ENCODE peak calls at places on chromosomes 13 and 19, in six cellular contexts. D, A, Q, T, G and H are unnamed samples.

GRCh38 chr19:6041991-6042421 is 64.1 kb upstream of the RANBP3 start:
- DNase-seq in D (no peak), A (peak; percentile 53), Q (no peak), T (no peak), G (no peak), H (no peak)

GRCh38 chr13:110248449-110249143 is 58.4 kb downstream of the COL4A1 start:
- DNase-seq in D (no peak), A (no peak), Q (no peak), T (no peak), G (no peak), H (no peak)

GRCh38 chr19:17332677-17333581 is 1.7 kb downstream of the ANO8 start:
- DNase-seq in D (peak; percentile 94), A (peak; percentile 96), Q (peak; percentile 29), T (peak; percentile 47), G (peak; percentile 52), H (peak; percentile 62)

GRCh38 chr13:60369242-60369641 is 27.8 kb upstream of the TDRD3 start:
- DNase-seq in D (peak; percentile 24), A (no peak), Q (peak; percentile 4), T (no peak), G (no peak), H (peak; percentile 7)

GRCh38 chr13:63741029-63741813 is 2325.6 kb upstream of the PCDH20 start:
- DNase-seq in D (no peak), A (no peak), Q (no peak), T (no peak), G (no peak), H (no peak)

GRCh38 chr19:14333101-14333871 is 48.0 kb upstream of the ADGRE5 start:
- DNase-seq in D (peak; percentile 70), A (no peak), Q (no peak), T (peak; percentile 51), G (peak; percentile 20), H (peak; percentile 36)

GRCh38 chr13:44238011-44238421 is 135.6 kb upstream of the SERP2 start:
- DNase-seq in D (no peak), A (no peak), Q (peak; percentile 81), T (peak; percentile 67), G (peak; percentile 81), H (peak; percentile 85)

GRCh38 chr13:21897140-21897539 is 226.3 kb downstream of the FGF9 start:
- DNase-seq in D (no peak), A (no peak), Q (no peak), T (no peak), G (no peak), H (no peak)

GRCh38 chr13:58461217-58461616 is 829.7 kb downstream of the PCDH17 start:
- DNase-seq in D (no peak), A (no peak), Q (no peak), T (peak; percentile 25), G (no peak), H (no peak)

GRCh38 chr13:101211261-101211660 is 205.0 kb downstream of the NALCN start:
- DNase-seq in D (no peak), A (no peak), Q (peak; percentile 58), T (no peak), G (peak; percentile 71), H (peak; percentile 71)

GRCh38 chr13:103236213-103236612 is 170.0 kb upstream of the SLC10A2 start:
- DNase-seq in D (peak; percentile 3), A (no peak), Q (peak; percentile 52), T (no peak), G (peak; percentile 47), H (no peak)

GRCh38 chr19:58581227-58582141 is 8.3 kb upstream of the MZF1 start:
- DNase-seq in D (peak; percentile 96), A (peak; percentile 34), Q (peak; percentile 72), T (peak; percentile 91), G (peak; percentile 90), H (peak; percentile 96)

GRCh38 chr19:38213911-38214625 is 10.0 kb downstream of the DPF1 start:
- DNase-seq in D (peak; percentile 70), A (no peak), Q (peak; percentile 87), T (no peak), G (peak; percentile 29), H (peak; percentile 85)

GRCh38 chr19:35240322-35240721 is 8.5 kb upstream of the LSR start:
- DNase-seq in D (no peak), A (no peak), Q (no peak), T (no peak), G (no peak), H (no peak)

GRCh38 chr19:44608391-44608821 is 5.0 kb upstream of the IGSF23 start:
- DNase-seq in D (no peak), A (no peak), Q (no peak), T (peak; percentile 45), G (peak; percentile 50), H (peak; percentile 55)

GRCh38 chr13:76038920-76039716 is 403.0 kb downstream of the LMO7 start:
- DNase-seq in D (peak; percentile 72), A (no peak), Q (no peak), T (no peak), G (no peak), H (no peak)

GRCh38 chr13:101942535-101943157 is 459.2 kb downstream of the FGF14 start:
- DNase-seq in D (no peak), A (no peak), Q (no peak), T (no peak), G (no peak), H (no peak)

GRCh38 chr13:30978981-30979956 is 46.8 kb downstream of the TEX26 start:
- DNase-seq in D (peak; percentile 95), A (peak; percentile 60), Q (no peak), T (peak; percentile 30), G (no peak), H (peak; percentile 26)

GRCh38 chr13:25214371-25215252 is 42.5 kb upstream of the AMER2 start:
- DNase-seq in D (peak; percentile 50), A (no peak), Q (peak; percentile 16), T (no peak), G (peak; percentile 19), H (peak; percentile 37)

GRCh38 chr13:66972659-66973058 is 257.5 kb downstream of the PCDH9 start:
- DNase-seq in D (no peak), A (no peak), Q (no peak), T (no peak), G (peak; percentile 31), H (no peak)

GRCh38 chr19:45952691-45953505 is 20.8 kb downstream of the NOVA2 start:
- DNase-seq in D (peak; percentile 98), A (no peak), Q (peak; percentile 54), T (peak; percentile 85), G (peak; percentile 51), H (peak; percentile 71)

GRCh38 chr13:50708461-50708860 is 135.0 kb downstream of the DLEU7 start:
- DNase-seq in D (no peak), A (no peak), Q (no peak), T (no peak), G (no peak), H (no peak)

GRCh38 chr19:1411255-1412191 is 4.1 kb downstream of the DAZAP1 start:
- DNase-seq in D (no peak), A (no peak), Q (no peak), T (no peak), G (peak; percentile 66), H (peak; percentile 88)

GRCh38 chr19:1412995-1413889 is 5.9 kb downstream of the DAZAP1 start:
- DNase-seq in D (no peak), A (no peak), Q (no peak), T (no peak), G (no peak), H (no peak)

GRCh38 chr19:1410789-1411188 is 3.4 kb downstream of the DAZAP1 start:
- DNase-seq in D (no peak), A (no peak), Q (no peak), T (no peak), G (no peak), H (no peak)

GRCh38 chr19:1410136-1410786 is 2.9 kb downstream of the DAZAP1 start:
- DNase-seq in D (no peak), A (no peak), Q (no peak), T (no peak), G (peak; percentile 60), H (peak; percentile 39)

GRCh38 chr19:1412323-1412923 is 5.0 kb downstream of the DAZAP1 start:
- DNase-seq in D (no peak), A (no peak), Q (no peak), T (no peak), G (no peak), H (no peak)
- H4K20me1 ChIP-seq in D (peaks cover 65% of the 10 kb centered on the region), A (peaks cover 33% of the 10 kb centered on the region), Q (peaks cover 11% of the 10 kb centered on the region), T (peaks cover 82% of the 10 kb centered on the region), G (peaks cover 3% of the 10 kb centered on the region), H (peaks cover 2% of the 10 kb centered on the region)

GRCh38 chr19:47663435-47663910 is 49.7 kb upstream of the EHD2 start:
- DNase-seq in D (no peak), A (no peak), Q (peak; percentile 92), T (peak; percentile 52), G (peak; percentile 96), H (peak; percentile 92)
- H4K20me1 ChIP-seq in D (peaks cover 35% of the 10 kb centered on the region), A (no peaks in the 10 kb centered on the region), Q (no peaks in the 10 kb centered on the region), T (peaks cover 20% of the 10 kb centered on the region), G (no peaks in the 10 kb centered on the region), H (no peaks in the 10 kb centered on the region)

GRCh38 chr19:3683405-3683865 is 16.8 kb downstream of the PIP5K1C start:
- DNase-seq in D (peak; percentile 81), A (no peak), Q (no peak), T (peak; percentile 59), G (no peak), H (no peak)
- H4K20me1 ChIP-seq in D (peaks cover 8% of the 10 kb centered on the region), A (no peaks in the 10 kb centered on the region), Q (peaks cover 2% of the 10 kb centered on the region), T (peaks cover 3% of the 10 kb centered on the region), G (no peaks in the 10 kb centered on the region), H (no peaks in the 10 kb centered on the region)

DNA sequence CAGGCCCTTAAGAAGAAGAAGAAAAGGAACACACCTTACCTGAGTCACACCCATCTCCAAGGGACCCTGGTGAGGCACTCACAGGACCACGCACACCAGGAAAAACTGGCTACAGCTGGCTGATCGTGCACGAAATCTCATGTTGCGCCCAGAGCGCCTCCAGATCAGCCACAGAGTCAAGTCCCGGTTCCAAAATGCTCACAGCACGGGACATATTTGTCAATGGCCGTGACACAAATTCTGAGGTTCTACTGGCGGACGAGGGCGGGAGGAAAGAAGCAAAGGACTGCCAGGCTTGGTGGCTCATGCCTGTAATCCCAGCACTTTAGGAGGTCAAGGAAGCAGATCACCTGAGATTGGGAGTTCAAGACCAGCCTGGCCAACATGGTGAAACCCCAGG is 21.5 kb downstream of the SH3GL1 start:
- DNase-seq in D (no peak), A (no peak), Q (no peak), T (no peak), G (no peak), H (no peak)
- H4K20me1 ChIP-seq in D (peaks cover 34% of the 10 kb centered on the region), A (peaks cover 31% of the 10 kb centered on the region), Q (no peaks in the 10 kb centered on the region), T (peaks cover 51% of the 10 kb centered on the region), G (no peaks in the 10 kb centered on the region), H (no peaks in the 10 kb centered on the region)

GRCh38 chr13:98567140-98567539 is 9.8 kb downstream of the STK24 start:
- DNase-seq in D (no peak), A (no peak), Q (no peak), T (no peak), G (no peak), H (no peak)
- H4K20me1 ChIP-seq in D (peaks cover 78% of the 10 kb centered on the region), A (peaks cover 19% of the 10 kb centered on the region), Q (peaks cover 9% of the 10 kb centered on the region), T (peaks cover 91% of the 10 kb centered on the region), G (no peaks in the 10 kb centered on the region), H (peaks cover 14% of the 10 kb centered on the region)